ENCODE peak calls at places on chromosomes 13 and 19, in four cellular contexts. R, V, U and T are unnamed samples.
A peak's percentile ranks its signal among the peaks of the same experiment; 100 is the strongest.

GRCh38 chr13:51619614-51620013 is 35.4 kb downstream of the WDFY2 start:
- DNase-seq in R (peak; percentile 85), V (no peak), U (no peak), T (no peak)

GRCh38 chr19:36436531-36436930 is 18.1 kb upstream of the ZFP82 start:
- DNase-seq in R (no peak), U (no peak), V (peak; percentile 22), T (no peak)

GRCh38 chr19:49413348-49413747 is 9.9 kb downstream of the PTH2 start:
- DNase-seq in R (peak; percentile 31), V (peak; percentile 63), U (no peak), T (no peak)

GRCh38 chr19:3732108-3732507 is 23.9 kb downstream of the TJP3 start:
- DNase-seq in R (no peak), V (no peak), U (no peak), T (no peak)

GRCh38 chr13:46315036-46315435 is 72.0 kb downstream of the RUBCNL start:
- DNase-seq in V (no peak), R (no peak), U (no peak), T (no peak)

GRCh38 chr19:5038631-5039271 is 69.8 kb downstream of the KDM4B start:
- DNase-seq in U (peak; percentile 62), R (peak; percentile 24), V (peak; percentile 48), T (peak; percentile 56)

GRCh38 chr19:49567722-49568454 is 12.5 kb downstream of the NOSIP start:
- DNase-seq in R (no peak), V (no peak), U (no peak), T (no peak)

GRCh38 chr13:48654511-48654910 is 782 bp downstream of the CYSLTR2 start:
- DNase-seq in R (no peak), V (no peak), U (no peak), T (no peak)

GRCh38 chr13:44573071-44573470 is 3.1 kb downstream of the TSC22D1 start:
- DNase-seq in R (no peak), U (no peak), V (peak; percentile 59), T (peak; percentile 37)

GRCh38 chr19:42216653-42217521 is 590 bp downstream of the DEDD2 start:
- DNase-seq in U (peak; percentile 85), V (peak; percentile 89), R (peak; percentile 16), T (peak; percentile 63)

GRCh38 chr13:98972627-98973026 is 5.2 kb downstream of the DOCK9 start:
- DNase-seq in R (peak; percentile 49), V (peak; percentile 96), U (no peak), T (no peak)

GRCh38 chr19:27393591-27393990 is 1819.4 kb downstream of the UQCRFS1 start:
- DNase-seq in V (no peak), R (no peak), U (no peak), T (no peak)

GRCh38 chr19:31352296-31352781 is 3.1 kb upstream of the TSHZ3 start:
- DNase-seq in U (no peak), V (peak; percentile 70), R (no peak), T (peak; percentile 55)

GRCh38 chr19:12331211-12331941 is 2.1 kb downstream of the ZNF563 start:
- DNase-seq in V (no peak), R (no peak), U (no peak), T (no peak)

GRCh38 chr19:51948979-51949378 is 21.7 kb downstream of the ZNF613 start:
- DNase-seq in V (no peak), R (peak; percentile 23), U (no peak), T (no peak)

GRCh38 chr19:23802290-23802689 is 43.6 kb upstream of the ZNF681 start:
- DNase-seq in U (no peak), V (no peak), R (no peak), T (no peak)

GRCh38 chr13:74715718-74716117 is 581.5 kb upstream of the KLF12 start:
- DNase-seq in U (no peak), V (no peak), R (no peak), T (no peak)

GRCh38 chr19:19651076-19651475 is 7.6 kb upstream of the GMIP start:
- DNase-seq in U (no peak), V (no peak), R (no peak), T (no peak)

GRCh38 chr13:48492123-48493075 is 40.5 kb downstream of the RCBTB2 start:
- DNase-seq in R (peak; percentile 18), U (no peak), V (no peak), T (no peak)

GRCh38 chr19:49920624-49921363 is 8.2 kb upstream of the ATF5 start:
- DNase-seq in V (no peak), U (no peak), R (no peak), T (no peak)

GRCh38 chr13:19059016-19059780 is 122.4 kb downstream of the TUBA3C start:
- DNase-seq in U (no peak), R (no peak), V (no peak), T (no peak)

GRCh38 chr19:49362926-49363264 is 679 bp upstream of the TEAD2 start:
- DNase-seq in V (no peak), U (no peak), R (peak; percentile 45), T (no peak)

DNA sequence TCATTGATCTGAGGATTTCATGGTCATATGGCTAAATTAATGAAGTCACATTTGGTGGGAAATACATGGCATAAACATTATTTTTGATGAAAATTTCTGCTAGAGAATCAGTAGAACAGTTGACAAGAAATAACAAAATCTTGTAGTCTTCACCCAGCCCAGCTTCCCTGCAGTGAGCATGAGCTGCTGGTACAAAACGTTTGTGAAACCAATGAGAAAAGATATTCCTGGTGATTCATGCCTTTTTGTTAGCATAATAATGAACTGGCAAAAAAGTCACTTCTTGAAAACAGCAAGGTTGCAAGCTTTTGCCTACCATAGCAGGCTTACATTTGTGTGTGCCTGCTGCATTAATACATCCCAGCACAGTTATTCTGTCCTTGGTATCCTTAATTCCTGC is 475.9 kb upstream of the HTR2A start:
- DNase-seq in R (peak; percentile 12), V (no peak), U (no peak), T (peak; percentile 25)
- H4K5ac ChIP-seq in R (no peak overlapping the region), V (no peak overlapping the region), U (no peak overlapping the region), T (no peak overlapping the region)

GRCh38 chr19:15379083-15379995 is at the start of gene AKAP8:
- DNase-seq in U (peak; percentile 97), V (peak; percentile 99), R (peak; percentile 98), T (peak; percentile 99)
- H3K4ac ChIP-seq in U (peak within 1 kb of the TSS; percentile 65), V (peak within 1 kb of the TSS; percentile 86), R (peak within 1 kb of the TSS; percentile 96), T (no peak within 1 kb of the TSS)

DNA sequence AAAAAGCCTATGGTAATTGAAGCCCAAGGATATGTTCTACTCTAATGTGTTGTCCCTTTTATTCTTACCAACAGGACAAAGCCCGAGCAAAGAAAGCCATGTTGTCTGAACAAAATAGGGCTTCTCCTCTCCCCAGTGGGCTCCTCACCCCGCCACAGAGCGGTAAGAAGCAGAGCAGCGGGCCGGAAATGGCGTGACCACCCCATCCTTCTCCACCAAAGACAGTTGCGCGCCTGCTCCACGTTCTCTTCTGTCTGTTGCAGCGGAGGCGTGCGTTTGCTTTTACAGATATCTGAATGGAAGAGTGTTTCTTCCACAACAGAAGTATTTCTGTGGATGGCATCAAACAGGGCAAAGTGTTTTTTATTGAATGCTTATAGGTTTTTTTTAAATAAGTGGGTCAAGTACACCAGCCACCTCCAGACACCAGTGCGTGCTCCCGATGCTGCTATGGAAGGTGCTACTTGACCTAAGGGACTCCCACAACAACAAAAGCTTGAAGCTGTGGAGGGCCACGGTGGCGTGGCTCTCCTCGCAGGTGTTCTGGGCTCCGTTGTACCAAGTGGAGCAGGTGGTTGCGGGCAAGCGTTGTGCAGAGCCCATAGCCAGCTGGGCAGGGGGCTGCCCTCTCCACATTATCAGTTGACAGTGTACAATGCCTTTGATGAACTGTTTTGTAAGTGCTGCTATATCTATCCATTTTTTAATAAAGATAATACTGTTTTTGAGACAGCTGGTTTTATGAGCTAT is 12.0 kb downstream of the CCNE1 start:
- DNase-seq in U (no peak), V (no peak), R (no peak), T (no peak)
- H4K5ac ChIP-seq in U (no peak overlapping the region), V (no peak overlapping the region), R (no peak overlapping the region), T (no peak overlapping the region)

DNA sequence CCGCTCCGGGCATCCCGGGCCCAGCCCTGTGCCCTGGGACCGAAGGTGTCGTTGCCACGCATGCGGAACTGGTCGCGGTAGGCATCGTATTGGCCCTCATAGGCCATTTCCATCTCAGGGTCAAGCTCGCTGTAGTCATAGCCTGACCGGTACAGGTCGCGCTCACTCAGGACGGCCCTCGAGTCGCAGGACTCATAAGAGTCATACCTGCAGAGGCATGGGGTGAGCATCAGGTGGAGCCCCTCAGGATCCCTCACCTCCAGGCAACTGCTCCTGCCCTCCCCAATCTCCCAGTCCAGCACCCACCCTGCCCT is 17.4 kb downstream of the AKAP8L start:
- DNase-seq in V (no peak), R (no peak), U (no peak), T (no peak)
- H3K4ac ChIP-seq in V (no peak overlapping the region), R (no peak overlapping the region), U (no peak overlapping the region), T (no peak overlapping the region)

DNA sequence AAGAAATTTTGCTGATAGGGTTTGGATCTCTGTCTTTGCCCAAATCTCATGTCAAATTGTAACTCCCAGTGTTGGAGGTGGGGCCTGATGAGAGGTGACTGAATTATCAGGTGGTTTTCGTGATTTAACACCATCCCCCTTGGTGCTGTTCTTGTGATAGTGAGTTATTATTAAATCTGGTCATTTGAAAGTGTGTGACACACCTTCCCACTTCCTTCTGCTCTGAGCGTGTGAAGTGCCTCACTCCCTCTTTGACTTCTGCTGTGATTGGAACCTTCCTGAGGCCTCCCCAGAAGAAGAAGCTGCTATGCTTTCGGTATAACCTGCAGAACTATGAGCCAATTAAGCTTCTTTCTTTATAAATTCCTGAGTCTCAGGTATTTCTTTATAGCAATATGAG is 632.0 kb downstream of the SLITRK5 start:
- DNase-seq in U (no peak), R (no peak), V (no peak), T (no peak)
- H4K5ac ChIP-seq in U (no peak overlapping the region), R (no peak overlapping the region), V (no peak overlapping the region), T (no peak overlapping the region)

GRCh38 chr19:39481676-39482075 is 1.0 kb downstream of the TIMM50 start:
- DNase-seq in U (no peak), R (no peak), V (no peak), T (no peak)
- H3K4ac ChIP-seq in U (no peak overlapping the region), R (no peak overlapping the region), V (no peak overlapping the region), T (no peak overlapping the region)

GRCh38 chr19:7700128-7700470 is 1.8 kb downstream of the FCER2 start:
- DNase-seq in U (no peak), V (no peak), R (no peak), T (no peak)

GRCh38 chr19:7699422-7700127 is 2.4 kb downstream of the FCER2 start:
- DNase-seq in U (no peak), V (peak; percentile 7), R (no peak), T (no peak)

GRCh38 chr19:7701654-7702457 is at the start of gene FCER2:
- DNase-seq in V (no peak), U (no peak), R (no peak), T (no peak)

GRCh38 chr19:7699003-7699402 is 2.9 kb downstream of the FCER2 start:
- DNase-seq in R (no peak), V (no peak), U (no peak), T (no peak)

DNA sequence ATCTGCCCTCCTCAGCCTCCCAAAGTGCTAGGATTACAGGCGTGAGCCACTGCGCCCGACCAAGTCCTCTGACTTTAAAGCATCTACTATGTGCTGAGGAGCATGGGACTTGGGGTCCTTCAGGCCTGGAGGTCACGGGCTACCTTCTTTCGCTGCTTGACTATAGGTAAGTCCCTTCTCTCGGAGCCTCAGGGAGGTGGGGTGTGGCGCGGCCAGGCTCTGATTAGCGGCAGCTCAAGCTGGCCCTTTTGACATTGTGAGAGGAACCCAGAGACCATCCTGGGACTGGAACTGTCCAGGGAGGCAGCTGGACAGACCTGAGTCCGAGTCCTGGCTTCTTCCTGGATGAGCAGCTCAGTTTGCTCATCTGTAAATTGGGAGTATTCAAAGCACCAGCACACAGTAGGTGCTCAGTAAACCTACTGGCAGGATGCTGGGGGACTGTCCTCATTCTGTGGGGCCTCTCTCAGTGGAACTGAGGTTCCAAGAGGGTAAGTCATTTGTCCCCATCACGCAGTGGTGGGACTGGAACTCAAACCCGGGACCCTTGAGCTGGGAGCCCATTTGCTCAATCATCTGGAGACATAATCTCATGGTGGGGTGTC is 780 bp downstream of the FCER2 start:
- DNase-seq in U (no peak), V (no peak), R (no peak), T (no peak)
- H4K5ac ChIP-seq in U (no peak overlapping the region), V (no peak overlapping the region), R (no peak overlapping the region), T (no peak overlapping the region)

GRCh38 chr19:13987101-13987890 is 18.8 kb downstream of the RFX1 start:
- DNase-seq in R (no peak), U (no peak), V (no peak), T (no peak)
- H3K4ac ChIP-seq in R (peak overlapping the region; percentile 11), U (peak overlapping the region; percentile 8), V (peak overlapping the region; percentile 71), T (no peak overlapping the region)